ENCODE peak calls at places on chromosomes 12 and 14, in eight cellular contexts. K is H54; H is bronchial epithelial cell; B is SJCRH30; C is astrocyte of the spinal cord; V is left lung; Y is MG63; P is activated T-cell treated with anti-CD3 and anti-CD28 coated beads, Interleukin-2, amount 50 U/mL, for 1 hour. Q is an unnamed sample.

GRCh38 chr14:83940253-83940652 is 1589.7 kb upstream of the FLRT2 start:
- DNase-seq in B (no peak), H (no peak), Y (no peak), P (no peak), K (no peak), C (no peak), V (no peak), Q (no peak)

GRCh38 chr12:96907681-96908163 is 665 bp downstream of the NEDD1 start:
- DNase-seq in C (peak), H (peak), V (no peak), Y (peak), P (peak), K (no peak), B (peak), Q (no peak)

GRCh38 chr12:11561416-11561815 is 88.1 kb upstream of the ETV6 start:
- DNase-seq in B (no peak), H (no peak), K (no peak), C (no peak), V (no peak), Y (no peak), P (no peak), Q (no peak)

GRCh38 chr12:131640436-131640969 is 70.4 kb upstream of the SFSWAP start:
- DNase-seq in P (no peak), H (no peak), Y (no peak), B (no peak), C (no peak), V (no peak), K (no peak), Q (no peak)

GRCh38 chr12:130523208-130523607 is 185.5 kb downstream of the PIWIL1 start:
- DNase-seq in C (no peak), Y (no peak), P (no peak), H (no peak), V (no peak), K (no peak), B (no peak), Q (no peak)

GRCh38 chr12:110872100-110872499 is 25.3 kb downstream of the CCDC63 start:
- DNase-seq in C (no peak), Y (no peak), V (no peak), B (no peak), K (no peak), H (no peak), P (no peak), Q (no peak)

GRCh38 chr14:60977848-60978247 is 3.0 kb downstream of the TRMT5 start:
- DNase-seq in C (no peak), K (no peak), H (no peak), B (peak), P (no peak), Y (no peak), V (no peak), Q (no peak)

GRCh38 chr14:73227812-73228781 is 9.2 kb upstream of the PAPLN start:
- DNase-seq in V (no peak), K (peak), C (peak), Y (peak), H (peak), P (no peak), B (peak), Q (peak)

Q was measured in epithelial cell of prostate.